ENCODE peak calls at places on chromosome 2, in five cellular contexts. L is amniotic epithelial cell; X is right lobe of liver; Q is mesendoderm; D is activated CD8-positive, alpha-beta memory T cell treated with anti-CD3 and anti-CD28 coated beads, Interleukin-2, amount 50 U/mL, for 48 hours. F is an unnamed sample.

GRCh38 chr2:207887570-207887969 is 117.9 kb upstream of the FZD5 start:
- DNase-seq in L (no peak), X (no peak), Q (no peak), D (no peak), F (no peak)

GRCh38 chr2:8030694-8031303 is 651.1 kb upstream of the ID2 start:
- DNase-seq in L (peak; percentile 34), X (no peak), Q (no peak), D (peak; percentile 48), F (no peak)

GRCh38 chr2:179081954-179082353 is 32.0 kb upstream of the CCDC141 start:
- DNase-seq in L (no peak), X (no peak), Q (no peak), D (no peak), F (no peak)

GRCh38 chr2:174682578-174683391 is 81.5 kb downstream of the CHRNA1 start:
- DNase-seq in L (peak; percentile 31), X (peak; percentile 68), Q (peak; percentile 78), D (peak; percentile 79), F (peak; percentile 47)

GRCh38 chr2:33291278-33292013 is 185.0 kb upstream of the RASGRP3 start:
- DNase-seq in L (peak; percentile 76), X (no peak), Q (no peak), D (no peak), F (peak; percentile 81)

GRCh38 chr2:180761224-180761623 is 219.2 kb upstream of the UBE2E3 start:
- DNase-seq in L (peak; percentile 92), X (no peak), Q (peak; percentile 30), D (no peak), F (peak; percentile 87)

GRCh38 chr2:152925540-152926448 is 207.4 kb downstream of the ARL6IP6 start:
- DNase-seq in L (peak; percentile 15), X (peak; percentile 62), Q (peak; percentile 95), D (peak; percentile 82), F (peak; percentile 9)

GRCh38 chr2:9627310-9627709 is 3.5 kb downstream of the YWHAQ start:
- DNase-seq in L (peak; percentile 72), X (no peak), Q (no peak), D (peak; percentile 61), F (peak; percentile 55)

GRCh38 chr2:10303174-10303633 is 500 bp downstream of the HPCAL1 start:
- DNase-seq in L (no peak), X (peak; percentile 54), Q (no peak), D (peak; percentile 69), F (no peak)

GRCh38 chr2:151251012-151251411 is 10.7 kb downstream of the RBM43 start:
- DNase-seq in L (peak; percentile 92), X (no peak), Q (no peak), D (no peak), F (peak; percentile 94)

GRCh38 chr2:187481543-187481942 is 33.5 kb upstream of the CALCRL start:
- DNase-seq in L (no peak), X (no peak), Q (no peak), D (no peak), F (no peak)

GRCh38 chr2:55875434-55876135 is 48.0 kb downstream of the EFEMP1 start:
- DNase-seq in L (peak; percentile 78), X (no peak), Q (no peak), D (no peak), F (peak; percentile 73)

GRCh38 chr2:8514748-8515389 is 167.0 kb upstream of the ID2 start:
- DNase-seq in L (no peak), X (no peak), Q (no peak), D (peak; percentile 68), F (no peak)

GRCh38 chr2:215601990-215602721 is 166.3 kb upstream of the FN1 start:
- DNase-seq in L (no peak), X (no peak), Q (no peak), D (no peak), F (peak; percentile 41)

GRCh38 chr2:26724004-26724750 is 31.7 kb downstream of the KCNK3 start:
- DNase-seq in L (peak; percentile 85), X (peak; percentile 62), Q (no peak), D (no peak), F (peak; percentile 81)

GRCh38 chr2:188622898-188623297 is 331.2 kb downstream of the GULP1 start:
- DNase-seq in L (peak; percentile 30), X (no peak), Q (no peak), D (no peak), F (no peak)

GRCh38 chr2:170324640-170325046 is 146.7 kb downstream of the MYO3B start:
- DNase-seq in L (peak; percentile 32), X (no peak), Q (peak; percentile 99), D (peak; percentile 56), F (peak; percentile 58)

GRCh38 chr2:36675579-36675978 is 20.9 kb upstream of the VIT start:
- DNase-seq in L (no peak), X (no peak), Q (no peak), D (no peak), F (no peak)

GRCh38 chr2:174681983-174682577 is 82.2 kb downstream of the CHRNA1 start:
- DNase-seq in L (peak; percentile 24), X (peak; percentile 52), Q (no peak), D (peak; percentile 76), F (peak; percentile 31)

GRCh38 chr2:215479536-215480240 is 43.8 kb upstream of the FN1 start:
- DNase-seq in L (no peak), X (no peak), Q (peak; percentile 33), D (no peak), F (no peak)

GRCh38 chr2:127566139-127566417 is 30.6 kb downstream of the MYO7B start:
- DNase-seq in L (no peak), X (peak; percentile 24), Q (no peak), D (no peak), F (no peak)

GRCh38 chr2:72973566-72974435 is 56.5 kb downstream of the EMX1 start:
- DNase-seq in L (peak; percentile 49), X (no peak), Q (peak; percentile 80), D (peak; percentile 62), F (peak; percentile 50)

GRCh38 chr2:150484461-150484931 is 3.0 kb downstream of the RND3 start:
- DNase-seq in L (no peak), X (no peak), Q (no peak), D (no peak), F (peak; percentile 38)

GRCh38 chr2:232882505-232883115 is 12.5 kb downstream of the SNORC start:
- DNase-seq in L (no peak), X (no peak), Q (no peak), D (no peak), F (no peak)

GRCh38 chr2:16064719-16065118 is 124.4 kb downstream of the MYCN start:
- DNase-seq in L (no peak), X (no peak), Q (no peak), D (no peak), F (no peak)

GRCh38 chr2:177118636-177119035 is 94.0 kb upstream of the HNRNPA3 start:
- DNase-seq in L (no peak), X (no peak), Q (peak; percentile 69), D (no peak), F (no peak)

GRCh38 chr2:202541137-202541536 is 93.6 kb upstream of the FAM117B start:
- DNase-seq in L (peak; percentile 15), X (no peak), Q (no peak), D (no peak), F (no peak)

GRCh38 chr2:205086689-205087088 is 541.4 kb downstream of the PARD3B start:
- DNase-seq in L (peak; percentile 53), X (no peak), Q (no peak), D (no peak), F (no peak)

GRCh38 chr2:38465789-38466127 is 88.7 kb upstream of the ATL2 start:
- DNase-seq in L (no peak), X (peak; percentile 57), Q (peak; percentile 82), D (no peak), F (peak; percentile 27)

GRCh38 chr2:203451011-203451410 is 84.1 kb downstream of the RAPH1 start:
- DNase-seq in L (peak; percentile 63), X (no peak), Q (no peak), D (no peak), F (peak; percentile 66)

GRCh38 chr2:221649045-221649444 is 76.9 kb upstream of the EPHA4 start:
- DNase-seq in L (no peak), X (no peak), Q (no peak), D (no peak), F (no peak)

GRCh38 chr2:201260302-201260800 is at the start of gene CASP8:
- DNase-seq in L (peak; percentile 79), X (no peak), Q (peak; percentile 23), D (peak; percentile 66), F (peak; percentile 82)

GRCh38 chr2:4780679-4781078 is 911.5 kb upstream of the SOX11 start:
- DNase-seq in L (no peak), X (no peak), Q (no peak), D (no peak), F (no peak)

GRCh38 chr2:14016289-14016955 is 616.1 kb upstream of the LRATD1 start:
- DNase-seq in L (no peak), X (no peak), Q (no peak), D (no peak), F (peak; percentile 22)

GRCh38 chr2:45616663-45617411 is 5.8 kb upstream of the SRBD1 start:
- DNase-seq in L (peak; percentile 37), X (no peak), Q (no peak), D (no peak), F (peak; percentile 74)

GRCh38 chr2:55163258-55163657 is 68.8 kb downstream of the CLHC1 start:
- DNase-seq in L (peak; percentile 78), X (no peak), Q (no peak), D (no peak), F (peak; percentile 86)

GRCh38 chr2:8906208-8906607 is 68.8 kb upstream of the KIDINS220 start:
- DNase-seq in L (peak; percentile 81), X (no peak), Q (no peak), D (no peak), F (peak; percentile 86)

GRCh38 chr2:123080331-123080730 is 944.8 kb upstream of the CNTNAP5 start:
- DNase-seq in L (no peak), X (no peak), Q (no peak), D (no peak), F (peak; percentile 2)

GRCh38 chr2:191114403-191114886 is 36.3 kb downstream of the STAT4 start:
- DNase-seq in L (no peak), X (no peak), Q (no peak), D (no peak), F (peak; percentile 33)

GRCh38 chr2:231391981-231392380 is 3.5 kb upstream of the B3GNT7 start:
- DNase-seq in L (no peak), X (no peak), Q (no peak), D (no peak), F (no peak)